ENCODE peak calls at places on chromosome 9, in ten cellular contexts. One of them, this sample, is unnamed.

GRCh38 chr9:97518166-97518908 is 16.9 kb downstream of the TMOD1 start:
- DNase-seq in trophoblast cell: no peak
- DNase-seq in uterus: no peak
- DNase-seq in spleen: no peak
- DNase-seq in mesendoderm: no peak
- DNase-seq in tibial artery: no peak
- DNase-seq in prostate gland: no peak
- DNase-seq in upper lobe of right lung: no peak
- DNase-seq in cardiac muscle cell: no peak
- DNase-seq in MM.1S: no peak
- DNase-seq in this sample: no peak

GRCh38 chr9:81722277-81722676 is 32.9 kb upstream of the TLE1 start:
- DNase-seq in prostate gland: no peak
- DNase-seq in trophoblast cell: no peak
- DNase-seq in upper lobe of right lung: no peak
- DNase-seq in tibial artery: no peak
- DNase-seq in MM.1S: no peak
- DNase-seq in mesendoderm: no peak
- DNase-seq in spleen: no peak
- DNase-seq in uterus: no peak
- DNase-seq in cardiac muscle cell: no peak
- DNase-seq in this sample: no peak

GRCh38 chr9:75265525-75265972 is 177.2 kb downstream of the OSTF1 start:
- DNase-seq in upper lobe of right lung: no peak
- DNase-seq in cardiac muscle cell: peak; percentile 69
- DNase-seq in prostate gland: peak; percentile 15
- DNase-seq in mesendoderm: peak; percentile 63
- DNase-seq in spleen: no peak
- DNase-seq in MM.1S: peak; percentile 56
- DNase-seq in uterus: no peak
- DNase-seq in trophoblast cell: peak; percentile 42
- DNase-seq in tibial artery: peak; percentile 51
- DNase-seq in this sample: peak; percentile 22

GRCh38 chr9:92631452-92632211 is 38.3 kb downstream of the IPPK start:
- DNase-seq in mesendoderm: no peak
- DNase-seq in upper lobe of right lung: no peak
- DNase-seq in spleen: no peak
- DNase-seq in prostate gland: no peak
- DNase-seq in uterus: no peak
- DNase-seq in cardiac muscle cell: no peak
- DNase-seq in MM.1S: no peak
- DNase-seq in tibial artery: no peak
- DNase-seq in trophoblast cell: no peak
- DNase-seq in this sample: no peak

GRCh38 chr9:35035851-35036701 is 36.3 kb downstream of the VCP start:
- DNase-seq in prostate gland: no peak
- DNase-seq in mesendoderm: no peak
- DNase-seq in cardiac muscle cell: no peak
- DNase-seq in upper lobe of right lung: peak; percentile 79
- DNase-seq in uterus: peak; percentile 60
- DNase-seq in spleen: peak; percentile 85
- DNase-seq in trophoblast cell: peak; percentile 76
- DNase-seq in tibial artery: no peak
- DNase-seq in MM.1S: no peak
- DNase-seq in this sample: peak; percentile 53

GRCh38 chr9:76007935-76008334 is 117.5 kb downstream of the PCSK5 start:
- DNase-seq in spleen: no peak
- DNase-seq in upper lobe of right lung: no peak
- DNase-seq in prostate gland: no peak
- DNase-seq in cardiac muscle cell: no peak
- DNase-seq in trophoblast cell: no peak
- DNase-seq in uterus: no peak
- DNase-seq in tibial artery: no peak
- DNase-seq in mesendoderm: no peak
- DNase-seq in MM.1S: no peak
- DNase-seq in this sample: no peak

GRCh38 chr9:98334796-98335195 is 79.3 kb upstream of the TBC1D2 start:
- DNase-seq in MM.1S: no peak
- DNase-seq in spleen: peak; percentile 7
- DNase-seq in tibial artery: no peak
- DNase-seq in mesendoderm: no peak
- DNase-seq in upper lobe of right lung: no peak
- DNase-seq in uterus: no peak
- DNase-seq in cardiac muscle cell: no peak
- DNase-seq in prostate gland: no peak
- DNase-seq in trophoblast cell: no peak
- DNase-seq in this sample: no peak

GRCh38 chr9:93248373-93248772 is 64.4 kb downstream of the WNK2 start:
- DNase-seq in trophoblast cell: no peak
- DNase-seq in MM.1S: no peak
- DNase-seq in spleen: no peak
- DNase-seq in prostate gland: no peak
- DNase-seq in cardiac muscle cell: no peak
- DNase-seq in tibial artery: no peak
- DNase-seq in upper lobe of right lung: no peak
- DNase-seq in uterus: no peak
- DNase-seq in mesendoderm: no peak
- DNase-seq in this sample: no peak

GRCh38 chr9:99092643-99093491 is 12.0 kb upstream of the TGFBR1 start:
- DNase-seq in upper lobe of right lung: no peak
- DNase-seq in prostate gland: no peak
- DNase-seq in spleen: no peak
- DNase-seq in trophoblast cell: no peak
- DNase-seq in tibial artery: no peak
- DNase-seq in MM.1S: no peak
- DNase-seq in mesendoderm: no peak
- DNase-seq in cardiac muscle cell: no peak
- DNase-seq in uterus: no peak
- DNase-seq in this sample: no peak

GRCh38 chr9:111427186-111427585 is 57.0 kb downstream of the ECPAS start:
- DNase-seq in tibial artery: no peak
- DNase-seq in uterus: no peak
- DNase-seq in cardiac muscle cell: no peak
- DNase-seq in spleen: no peak
- DNase-seq in upper lobe of right lung: no peak
- DNase-seq in MM.1S: no peak
- DNase-seq in trophoblast cell: no peak
- DNase-seq in mesendoderm: peak; percentile 11
- DNase-seq in prostate gland: no peak
- DNase-seq in this sample: no peak

DNA sequence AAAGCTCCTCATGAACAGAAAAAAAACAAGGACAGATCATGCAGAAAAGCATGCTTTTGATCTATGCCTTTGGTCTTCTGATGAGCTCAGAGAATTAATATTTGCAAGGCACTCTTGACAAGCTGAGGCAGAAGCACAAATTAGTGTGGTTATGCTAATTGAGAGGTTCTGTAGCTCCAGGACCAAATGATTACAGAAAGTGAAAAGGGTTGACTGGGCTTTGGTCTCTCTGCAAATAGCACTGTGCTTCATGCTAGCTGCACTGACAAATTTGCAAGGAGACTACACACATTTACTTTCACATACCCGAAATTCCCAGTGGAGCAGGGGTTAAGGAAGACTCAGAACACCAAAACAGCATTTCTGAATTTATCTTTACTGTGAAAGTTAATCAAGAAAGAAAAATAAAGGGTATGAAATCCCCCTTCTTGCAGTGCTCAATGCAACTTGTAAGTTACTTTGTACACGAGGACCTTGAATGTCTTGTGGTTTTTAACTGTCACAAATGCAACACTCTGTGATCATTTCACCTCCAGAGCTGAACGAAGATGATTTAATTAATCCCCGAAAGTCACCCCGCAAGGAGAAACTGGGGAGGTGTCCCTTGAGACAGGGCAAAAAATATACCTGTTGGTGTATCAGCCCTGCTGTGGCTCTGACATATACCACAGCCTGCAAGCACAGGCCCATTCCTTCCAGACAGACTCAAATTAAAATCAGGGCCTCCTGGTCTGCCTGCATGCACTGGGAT is 11.9 kb downstream of the RAPGEF1 start:
- DNase-seq in cardiac muscle cell: no peak
- DNase-seq in spleen: no peak
- DNase-seq in uterus: no peak
- DNase-seq in trophoblast cell: no peak
- DNase-seq in upper lobe of right lung: no peak
- DNase-seq in prostate gland: no peak
- DNase-seq in MM.1S: peak; percentile 66
- DNase-seq in mesendoderm: peak; percentile 29
- DNase-seq in tibial artery: no peak
- DNase-seq in this sample: no peak
- H3K4me3 ChIP-seq in cardiac muscle cell: no peak overlapping the region
- H3K4me3 ChIP-seq in spleen: no peak overlapping the region
- H3K4me3 ChIP-seq in uterus: no peak overlapping the region
- H3K4me3 ChIP-seq in trophoblast cell: no peak overlapping the region
- H3K4me3 ChIP-seq in upper lobe of right lung: no peak overlapping the region
- H3K4me3 ChIP-seq in prostate gland: no peak overlapping the region
- H3K4me3 ChIP-seq in MM.1S: peak overlapping the region; percentile 54
- H3K4me3 ChIP-seq in mesendoderm: no peak overlapping the region
- H3K4me3 ChIP-seq in tibial artery: no peak overlapping the region
- H3K4me3 ChIP-seq in this sample: no peak overlapping the region

GRCh38 chr9:132488611-132489010 is 78.6 kb downstream of the CFAP77 start:
- DNase-seq in trophoblast cell: no peak
- DNase-seq in upper lobe of right lung: no peak
- DNase-seq in tibial artery: no peak
- DNase-seq in spleen: no peak
- DNase-seq in uterus: no peak
- DNase-seq in mesendoderm: no peak
- DNase-seq in MM.1S: no peak
- DNase-seq in cardiac muscle cell: no peak
- DNase-seq in prostate gland: no peak
- DNase-seq in this sample: peak; percentile 74

GRCh38 chr9:132485454-132485853 is 75.4 kb downstream of the CFAP77 start:
- DNase-seq in prostate gland: no peak
- DNase-seq in mesendoderm: no peak
- DNase-seq in trophoblast cell: no peak
- DNase-seq in spleen: no peak
- DNase-seq in upper lobe of right lung: no peak
- DNase-seq in tibial artery: no peak
- DNase-seq in MM.1S: no peak
- DNase-seq in uterus: no peak
- DNase-seq in cardiac muscle cell: no peak
- DNase-seq in this sample: peak; percentile 62

GRCh38 chr9:132487351-132487791 is 77.4 kb downstream of the CFAP77 start:
- DNase-seq in uterus: no peak
- DNase-seq in tibial artery: no peak
- DNase-seq in trophoblast cell: no peak
- DNase-seq in MM.1S: no peak
- DNase-seq in cardiac muscle cell: no peak
- DNase-seq in upper lobe of right lung: no peak
- DNase-seq in spleen: no peak
- DNase-seq in mesendoderm: no peak
- DNase-seq in prostate gland: no peak
- DNase-seq in this sample: no peak

GRCh38 chr9:132489536-132489935 is 79.5 kb downstream of the CFAP77 start:
- DNase-seq in prostate gland: no peak
- DNase-seq in uterus: no peak
- DNase-seq in trophoblast cell: no peak
- DNase-seq in tibial artery: no peak
- DNase-seq in mesendoderm: no peak
- DNase-seq in upper lobe of right lung: no peak
- DNase-seq in cardiac muscle cell: no peak
- DNase-seq in spleen: no peak
- DNase-seq in MM.1S: no peak
- DNase-seq in this sample: no peak

DNA sequence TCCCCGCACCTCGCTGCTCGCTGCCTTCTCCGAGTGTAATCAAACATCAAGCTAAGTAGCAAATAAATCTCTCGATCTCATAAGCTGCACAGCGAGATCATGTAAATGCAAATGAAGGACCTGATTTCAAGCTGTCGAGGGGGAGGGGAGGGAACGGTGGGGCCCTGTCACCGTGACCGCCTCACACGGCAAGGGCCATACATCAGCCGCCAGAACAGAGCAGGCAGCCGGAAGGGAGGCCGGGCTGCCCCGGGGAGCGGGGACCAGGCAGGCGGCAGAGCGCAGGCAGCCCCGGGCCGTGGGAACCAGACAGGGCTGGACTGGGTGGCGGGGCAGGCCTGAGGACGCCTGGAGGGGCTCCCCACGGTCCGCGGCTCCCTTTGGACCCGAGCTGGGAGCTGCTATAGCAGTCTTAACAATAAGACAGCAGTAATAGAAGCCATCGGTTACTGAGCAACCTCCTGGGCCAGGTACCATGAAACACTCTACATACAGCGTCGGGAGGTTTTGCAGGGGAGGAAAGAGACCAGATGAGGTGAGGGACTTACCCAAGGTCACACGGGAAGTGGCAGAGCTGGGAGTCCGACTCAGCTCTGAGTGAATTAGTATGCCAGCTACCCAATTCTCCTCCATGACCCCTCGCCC is 76.8 kb downstream of the CFAP77 start:
- DNase-seq in MM.1S: no peak
- DNase-seq in spleen: no peak
- DNase-seq in prostate gland: no peak
- DNase-seq in trophoblast cell: no peak
- DNase-seq in cardiac muscle cell: no peak
- DNase-seq in uterus: no peak
- DNase-seq in mesendoderm: no peak
- DNase-seq in tibial artery: no peak
- DNase-seq in upper lobe of right lung: no peak
- DNase-seq in this sample: peak; percentile 88
- H3K27me3 ChIP-seq in MM.1S: peaks cover 92% of the 10 kb centered on the region
- H3K27me3 ChIP-seq in spleen: peaks cover 61% of the 10 kb centered on the region
- H3K27me3 ChIP-seq in prostate gland: peaks cover 3% of the 10 kb centered on the region
- H3K27me3 ChIP-seq in trophoblast cell: no peaks in the 10 kb centered on the region
- H3K27me3 ChIP-seq in cardiac muscle cell: no peaks in the 10 kb centered on the region
- H3K27me3 ChIP-seq in uterus: no peaks in the 10 kb centered on the region
- H3K27me3 ChIP-seq in mesendoderm: no peaks in the 10 kb centered on the region
- H3K27me3 ChIP-seq in tibial artery: no peaks in the 10 kb centered on the region
- H3K27me3 ChIP-seq in upper lobe of right lung: peaks cover 32% of the 10 kb centered on the region
- H3K27me3 ChIP-seq in this sample: no peaks in the 10 kb centered on the region

GRCh38 chr9:125532412-125532811 is 174.6 kb downstream of the MAPKAP1 start:
- DNase-seq in trophoblast cell: no peak
- DNase-seq in uterus: no peak
- DNase-seq in upper lobe of right lung: no peak
- DNase-seq in mesendoderm: no peak
- DNase-seq in prostate gland: no peak
- DNase-seq in tibial artery: no peak
- DNase-seq in cardiac muscle cell: no peak
- DNase-seq in MM.1S: no peak
- DNase-seq in spleen: no peak
- DNase-seq in this sample: no peak
- H3K4me3 ChIP-seq in trophoblast cell: no peak overlapping the region
- H3K4me3 ChIP-seq in uterus: no peak overlapping the region
- H3K4me3 ChIP-seq in upper lobe of right lung: no peak overlapping the region
- H3K4me3 ChIP-seq in mesendoderm: no peak overlapping the region
- H3K4me3 ChIP-seq in prostate gland: no peak overlapping the region
- H3K4me3 ChIP-seq in tibial artery: no peak overlapping the region
- H3K4me3 ChIP-seq in cardiac muscle cell: no peak overlapping the region
- H3K4me3 ChIP-seq in MM.1S: no peak overlapping the region
- H3K4me3 ChIP-seq in spleen: no peak overlapping the region
- H3K4me3 ChIP-seq in this sample: no peak overlapping the region

DNA sequence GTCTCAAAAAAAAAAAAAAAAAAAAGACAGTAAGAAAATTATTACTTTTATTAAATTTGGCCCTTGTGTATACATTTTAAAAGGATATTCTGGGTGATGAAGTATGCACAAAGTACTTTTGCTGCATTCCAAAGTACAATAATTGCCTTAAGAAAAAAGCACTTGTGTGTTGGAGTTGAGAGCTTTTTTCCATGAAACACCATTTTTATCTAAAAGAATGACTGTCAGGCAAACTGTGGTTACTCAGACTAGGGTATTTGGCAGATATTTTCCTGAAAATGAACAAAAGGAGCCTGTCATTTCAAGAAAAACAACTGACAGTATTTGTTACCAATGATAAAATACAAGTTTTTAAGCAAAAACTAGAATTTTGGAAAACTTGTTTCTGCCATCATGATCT is 84.3 kb upstream of the PTPN3 start:
- DNase-seq in mesendoderm: no peak
- DNase-seq in trophoblast cell: no peak
- DNase-seq in prostate gland: no peak
- DNase-seq in MM.1S: no peak
- DNase-seq in spleen: no peak
- DNase-seq in cardiac muscle cell: no peak
- DNase-seq in uterus: no peak
- DNase-seq in tibial artery: no peak
- DNase-seq in upper lobe of right lung: no peak
- DNase-seq in this sample: no peak
- H3K27me3 ChIP-seq in mesendoderm: no peaks in the 10 kb centered on the region
- H3K27me3 ChIP-seq in trophoblast cell: no peaks in the 10 kb centered on the region
- H3K27me3 ChIP-seq in prostate gland: no peaks in the 10 kb centered on the region
- H3K27me3 ChIP-seq in MM.1S: no peaks in the 10 kb centered on the region
- H3K27me3 ChIP-seq in spleen: no peaks in the 10 kb centered on the region
- H3K27me3 ChIP-seq in cardiac muscle cell: no peaks in the 10 kb centered on the region
- H3K27me3 ChIP-seq in uterus: no peaks in the 10 kb centered on the region
- H3K27me3 ChIP-seq in tibial artery: no peaks in the 10 kb centered on the region
- H3K27me3 ChIP-seq in upper lobe of right lung: no peaks in the 10 kb centered on the region
- H3K27me3 ChIP-seq in this sample: no peaks in the 10 kb centered on the region